ENCODE peak calls at places on chromosomes 12 and 14, in eight cellular contexts. S, C, K, R, N, W, A and D are unnamed samples.

GRCh38 chr12:66965613-66966012 is 286.7 kb upstream of the GRIP1 start:
- DNase-seq in S (no peak), A (no peak), K (no peak), W (no peak), R (no peak), C (no peak), N (no peak), D (no peak)

GRCh38 chr12:113103756-113104450 is 31.7 kb downstream of the RASAL1 start:
- DNase-seq in R (no peak), S (no peak), A (no peak), W (no peak), C (peak; percentile 71), N (no peak), K (peak; percentile 89), D (no peak)

GRCh38 chr12:29157486-29157946 is 8.4 kb downstream of the FAR2 start:
- DNase-seq in W (no peak), K (no peak), N (no peak), C (no peak), S (peak; percentile 19), R (peak; percentile 43), A (no peak), D (no peak)

GRCh38 chr12:99974146-99974545 is 10.6 kb downstream of the ANKS1B start:
- DNase-seq in S (no peak), K (no peak), C (no peak), R (no peak), A (no peak), N (no peak), W (no peak), D (no peak)

GRCh38 chr12:105083551-105084105 is 630 bp downstream of the ALDH1L2 start:
- DNase-seq in R (peak; percentile 75), N (peak; percentile 88), C (peak; percentile 57), W (peak; percentile 31), A (peak; percentile 84), S (peak; percentile 93), K (peak; percentile 37), D (peak; percentile 45)

GRCh38 chr12:78680596-78680995 is 184.0 kb upstream of the SYT1 start:
- DNase-seq in R (no peak), W (no peak), C (no peak), S (no peak), N (no peak), K (peak; percentile 13), A (no peak), D (no peak)

GRCh38 chr12:56808954-56809353 is 45.8 kb downstream of the HSD17B6 start:
- DNase-seq in R (no peak), A (no peak), K (peak; percentile 51), N (no peak), S (no peak), W (no peak), C (no peak), D (no peak)

GRCh38 chr12:107133462-107133861 is 40.1 kb upstream of the CRY1 start:
- DNase-seq in C (no peak), W (no peak), R (no peak), N (no peak), A (no peak), S (no peak), K (no peak), D (no peak)

GRCh38 chr12:47509398-47509851 is 196.4 kb downstream of the RPAP3 start:
- DNase-seq in C (peak; percentile 19), K (no peak), W (no peak), S (peak; percentile 69), A (no peak), R (peak; percentile 54), N (no peak), D (peak; percentile 52)

GRCh38 chr14:100416921-100417451 is 93.8 kb downstream of the SLC25A47 start:
- DNase-seq in K (no peak), A (no peak), N (peak; percentile 72), S (peak; percentile 52), R (peak; percentile 54), W (peak; percentile 90), C (peak; percentile 39), D (peak; percentile 23)

GRCh38 chr14:33590891-33591630 is 359.8 kb downstream of the EGLN3 start:
- DNase-seq in K (no peak), R (no peak), C (no peak), S (no peak), N (no peak), W (no peak), A (no peak), D (no peak)

GRCh38 chr14:90406384-90406798 is 9.6 kb downstream of the CALM1 start:
- DNase-seq in A (no peak), N (no peak), S (no peak), K (no peak), C (no peak), W (no peak), R (no peak), D (no peak)

GRCh38 chr14:101028971-101029667 is 125.6 kb upstream of the RTL1 start:
- DNase-seq in K (no peak), R (no peak), N (peak; percentile 34), W (no peak), A (no peak), S (no peak), C (no peak), D (no peak)

GRCh38 chr14:100902295-100902694 is 1.2 kb downstream of the RTL1 start:
- DNase-seq in C (peak; percentile 53), W (no peak), R (no peak), K (peak; percentile 71), S (no peak), N (peak; percentile 32), A (no peak), D (no peak)

GRCh38 chr12:68530965-68531364 is 79.7 kb upstream of the RAP1B start:
- DNase-seq in C (peak; percentile 30), K (no peak), S (peak; percentile 87), W (no peak), R (peak; percentile 49), N (no peak), A (no peak), D (peak; percentile 24)

GRCh38 chr12:69240625-69240984 is 1.2 kb downstream of the CPSF6 start:
- DNase-seq in A (no peak), S (peak; percentile 44), W (no peak), N (no peak), R (no peak), C (peak; percentile 19), K (peak; percentile 49), D (no peak)

GRCh38 chr14:32561520-32561919 is 232.4 kb downstream of the AKAP6 start:
- DNase-seq in A (no peak), K (peak; percentile 16), N (no peak), C (peak; percentile 35), S (peak; percentile 90), R (peak; percentile 73), W (no peak), D (no peak)

GRCh38 chr12:101885912-101886561 is 8.7 kb downstream of the DRAM1 start:
- DNase-seq in W (no peak), K (no peak), S (no peak), R (no peak), C (no peak), N (no peak), A (no peak), D (no peak)

GRCh38 chr12:124270671-124271070 is 24.2 kb upstream of the RFLNA start:
- DNase-seq in C (no peak), N (no peak), K (no peak), A (no peak), R (no peak), W (no peak), S (no peak), D (no peak)

GRCh38 chr12:54357802-54358619 is 6.3 kb downstream of the GPR84 start:
- DNase-seq in W (no peak), S (peak; percentile 42), K (no peak), C (no peak), N (no peak), R (no peak), A (no peak), D (no peak)

GRCh38 chr12:69623970-69624369 is 13.3 kb upstream of the LRRC10 start:
- DNase-seq in C (no peak), N (no peak), W (no peak), A (no peak), R (no peak), S (no peak), K (no peak), D (peak; percentile 16)

GRCh38 chr12:57838594-57839302 is 7.8 kb downstream of the CTDSP2 start:
- DNase-seq in K (no peak), S (no peak), R (no peak), W (no peak), A (no peak), C (no peak), N (no peak), D (no peak)
- H3K4me3 ChIP-seq in K (no peak overlapping the region), S (peak overlapping the region; percentile 47), R (no peak overlapping the region), W (no peak overlapping the region), A (peak overlapping the region; percentile 97), C (no peak overlapping the region), N (no peak overlapping the region), D (no peak overlapping the region)

DNA sequence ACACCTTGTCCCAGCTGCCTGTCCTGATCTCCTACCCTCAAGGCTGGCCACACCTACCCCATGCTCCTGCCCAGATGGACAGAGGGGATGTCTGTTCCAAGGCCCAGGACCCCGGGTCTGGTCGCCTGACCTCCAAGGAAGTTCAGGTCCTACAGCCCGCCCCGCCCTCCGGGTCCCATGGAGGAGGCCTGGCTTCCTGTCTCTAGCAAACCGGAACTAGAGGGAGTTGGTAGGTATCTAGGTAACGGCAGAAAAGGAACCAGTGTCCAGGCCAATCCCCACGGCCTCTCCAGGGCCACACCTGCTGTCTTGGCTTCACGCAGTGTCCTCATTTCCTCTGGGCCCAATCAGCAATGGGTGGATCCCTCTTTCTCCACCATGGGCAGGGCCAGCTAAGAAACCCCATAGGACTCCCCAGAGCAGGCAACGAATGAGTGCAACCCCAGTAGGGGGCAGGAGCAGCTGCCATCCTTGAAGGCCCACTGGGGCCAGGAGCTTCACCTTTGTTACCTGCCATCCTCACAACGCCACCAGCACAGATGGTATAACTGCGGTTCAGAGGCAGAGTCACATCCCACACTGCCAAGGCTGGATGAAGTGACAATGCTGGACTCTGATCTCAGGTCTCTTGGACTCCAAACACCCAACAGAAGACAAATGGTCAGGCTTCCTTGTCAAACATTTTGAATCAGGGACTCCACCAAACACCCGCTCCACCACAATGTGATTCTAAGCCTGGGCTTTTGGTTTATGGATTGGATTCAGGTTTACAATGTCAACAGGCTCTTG is 25.1 kb upstream of the RPLP0 start:
- DNase-seq in N (no peak), A (no peak), R (no peak), K (peak; percentile 48), S (no peak), W (no peak), C (no peak), D (no peak)
- H3K4me3 ChIP-seq in N (no peak overlapping the region), A (no peak overlapping the region), R (no peak overlapping the region), K (no peak overlapping the region), S (no peak overlapping the region), W (no peak overlapping the region), C (no peak overlapping the region), D (no peak overlapping the region)

GRCh38 chr12:6953417-6954315 is 2.5 kb downstream of the PTPN6 start:
- DNase-seq in R (no peak), W (no peak), K (no peak), A (peak; percentile 76), S (no peak), C (no peak), N (peak; percentile 86), D (no peak)
- H3K4me3 ChIP-seq in R (no peak overlapping the region), W (no peak overlapping the region), K (no peak overlapping the region), A (peak overlapping the region; percentile 66), S (no peak overlapping the region), C (no peak overlapping the region), N (no peak overlapping the region), D (no peak overlapping the region)

DNA sequence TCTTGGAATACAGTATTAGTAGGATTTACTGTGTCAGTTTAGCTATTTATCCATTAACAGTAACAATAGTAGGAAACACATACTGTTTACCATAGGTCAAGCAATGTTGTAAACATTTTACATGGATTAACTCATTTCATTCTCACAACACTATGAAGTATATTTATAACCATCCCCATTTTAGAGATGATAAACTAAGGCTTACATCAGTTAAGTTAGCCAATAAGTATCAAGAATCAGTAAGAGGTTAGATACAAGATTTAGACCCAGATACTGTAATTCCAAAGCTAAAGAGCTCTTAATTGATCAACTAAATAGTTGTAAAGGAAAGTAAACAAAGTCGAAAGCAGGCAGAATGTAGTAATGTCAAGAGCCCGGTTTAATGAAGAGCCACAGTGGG is 1.1 kb downstream of the SYNJ2BP start:
- DNase-seq in S (peak; percentile 11), C (no peak), A (no peak), W (no peak), R (no peak), N (no peak), K (no peak), D (no peak)
- H3K4me3 ChIP-seq in S (peak overlapping the region; percentile 99), C (peak overlapping the region; percentile 86), A (peak overlapping the region; percentile 87), W (no peak overlapping the region), R (peak overlapping the region; percentile 80), N (peak overlapping the region; percentile 90), K (peak overlapping the region; percentile 69), D (peak overlapping the region; percentile 97)